ENCODE peak calls at places on chromosomes 6 and 20, in four cellular contexts. One of them, this sample, is unnamed.

GRCh38 chr6:168607272-168608112 is 166.5 kb downstream of the SMOC2 start:
- DNase-seq in renal cortical epithelial cell: no peak
- DNase-seq in HEK293T: no peak
- DNase-seq in AG09319: no peak
- DNase-seq in this sample: no peak

GRCh38 chr6:151052021-151052646 is 186.6 kb downstream of the MTHFD1L start:
- DNase-seq in HEK293T: no peak
- DNase-seq in AG09319: no peak
- DNase-seq in renal cortical epithelial cell: peak
- DNase-seq in this sample: no peak

GRCh38 chr6:46932941-46933340 is 11.2 kb upstream of the ADGRF5 start:
- DNase-seq in renal cortical epithelial cell: peak
- DNase-seq in HEK293T: no peak
- DNase-seq in AG09319: no peak
- DNase-seq in this sample: no peak

GRCh38 chr6:41286544-41287346 is at the start of gene TREM1:
- DNase-seq in renal cortical epithelial cell: peak
- DNase-seq in HEK293T: no peak
- DNase-seq in AG09319: no peak
- DNase-seq in this sample: peak

GRCh38 chr20:36175475-36175995 is 21.0 kb downstream of the EPB41L1 start:
- DNase-seq in HEK293T: no peak
- DNase-seq in renal cortical epithelial cell: no peak
- DNase-seq in AG09319: no peak
- DNase-seq in this sample: no peak

GRCh38 chr6:94956910-94957309 is 620.4 kb upstream of the MANEA start:
- DNase-seq in HEK293T: no peak
- DNase-seq in renal cortical epithelial cell: no peak
- DNase-seq in AG09319: no peak
- DNase-seq in this sample: no peak

GRCh38 chr6:16635810-16636602 is 125.3 kb downstream of the ATXN1 start:
- DNase-seq in renal cortical epithelial cell: peak
- DNase-seq in HEK293T: no peak
- DNase-seq in AG09319: no peak
- DNase-seq in this sample: peak

GRCh38 chr6:164693934-164694333 is 615.5 kb downstream of the C6orf118 start:
- DNase-seq in AG09319: no peak
- DNase-seq in HEK293T: no peak
- DNase-seq in renal cortical epithelial cell: no peak
- DNase-seq in this sample: no peak

GRCh38 chr20:64129146-64129782 is 21.9 kb upstream of the NPBWR2 start:
- DNase-seq in AG09319: no peak
- DNase-seq in renal cortical epithelial cell: no peak
- DNase-seq in HEK293T: no peak
- DNase-seq in this sample: no peak

GRCh38 chr20:62772103-62772611 is 24.1 kb upstream of the MRGBP start:
- DNase-seq in AG09319: no peak
- DNase-seq in HEK293T: no peak
- DNase-seq in renal cortical epithelial cell: no peak
- DNase-seq in this sample: no peak

GRCh38 chr6:53530346-53530745 is 14.6 kb downstream of the GCLC start:
- DNase-seq in HEK293T: no peak
- DNase-seq in renal cortical epithelial cell: peak
- DNase-seq in AG09319: no peak
- DNase-seq in this sample: no peak

GRCh38 chr6:36443951-36444428 is 1.2 kb downstream of the KCTD20 start:
- DNase-seq in AG09319: no peak
- DNase-seq in renal cortical epithelial cell: peak
- DNase-seq in HEK293T: peak
- DNase-seq in this sample: no peak

GRCh38 chr20:61119263-61119662 is 132.8 kb upstream of the CDH4 start:
- DNase-seq in HEK293T: no peak
- DNase-seq in renal cortical epithelial cell: no peak
- DNase-seq in AG09319: no peak
- DNase-seq in this sample: no peak

GRCh38 chr6:43622541-43622940 is 6.5 kb downstream of the GTPBP2 start:
- DNase-seq in HEK293T: no peak
- DNase-seq in AG09319: no peak
- DNase-seq in renal cortical epithelial cell: no peak
- DNase-seq in this sample: no peak

This sample was measured in epithelial cell of proximal tubule.